ENCODE peak calls at places on chromosomes 3 and 15, in four cellular contexts. O, B, L and K are unnamed samples.
A peak's percentile ranks its signal among the peaks of the same experiment; 100 is the strongest.

GRCh38 chr3:146544013-146544928 is at the start of gene PLSCR1:
- DNase-seq in O (peak; percentile 96), L (peak; percentile 93), B (peak; percentile 65), K (peak; percentile 53)

GRCh38 chr3:69422751-69423150 is 36.9 kb upstream of the FRMD4B start:
- DNase-seq in L (no peak), O (peak; percentile 23), B (no peak), K (no peak)

GRCh38 chr3:24303057-24303754 is 191.4 kb downstream of the THRB start:
- DNase-seq in O (no peak), L (no peak), B (no peak), K (no peak)

GRCh38 chr3:153338487-153338886 is 176.5 kb downstream of the RAP2B start:
- DNase-seq in L (no peak), O (peak; percentile 30), B (no peak), K (no peak)

GRCh38 chr3:161560006-161560637 is 63.5 kb downstream of the OTOL1 start:
- DNase-seq in B (peak; percentile 41), O (peak; percentile 53), L (no peak), K (no peak)

GRCh38 chr3:184230081-184230602 is 757 bp downstream of the VWA5B2 start:
- DNase-seq in L (no peak), O (peak; percentile 27), B (peak; percentile 59), K (no peak)

GRCh38 chr3:48962939-48963338 is 27.1 kb upstream of the P4HTM start:
- DNase-seq in L (no peak), O (no peak), B (no peak), K (no peak)

GRCh38 chr3:140510303-140510861 is 167.5 kb upstream of the TRIM42 start:
- DNase-seq in B (no peak), L (no peak), O (no peak), K (no peak)

GRCh38 chr3:187642861-187643260 is 27.3 kb downstream of the SST start:
- DNase-seq in B (no peak), O (no peak), L (no peak), K (no peak)

GRCh38 chr3:57281710-57282109 is 10.8 kb downstream of the ASB14 start:
- DNase-seq in O (no peak), B (no peak), L (no peak), K (no peak)

GRCh38 chr15:84973492-84974460 is 7.9 kb upstream of the PDE8A start:
- DNase-seq in B (no peak), L (no peak), O (no peak), K (no peak)

GRCh38 chr3:138921316-138922292 is 25.3 kb downstream of the FOXL2 start:
- DNase-seq in L (no peak), O (peak; percentile 91), B (no peak), K (no peak)

GRCh38 chr3:97510795-97511194 is 253.8 kb upstream of the ARL6 start:
- DNase-seq in L (no peak), O (no peak), B (no peak), K (no peak)

GRCh38 chr15:90266485-90266884 is 1.0 kb downstream of the NGRN start:
- DNase-seq in O (no peak), B (no peak), L (no peak), K (no peak)

GRCh38 chr3:73215286-73215685 is 153.8 kb downstream of the EBLN2 start:
- DNase-seq in L (no peak), O (peak; percentile 60), B (no peak), K (no peak)

GRCh38 chr15:61613729-61614128 is 384.6 kb upstream of the RORA start:
- DNase-seq in B (no peak), O (no peak), L (no peak), K (no peak)

GRCh38 chr3:155560594-155560993 is 184.3 kb downstream of the PLCH1 start:
- DNase-seq in L (no peak), O (peak; percentile 16), B (no peak), K (no peak)

GRCh38 chr3:139355502-139355901 is 11.7 kb downstream of the MRPS22 start:
- DNase-seq in O (peak; percentile 60), L (no peak), B (no peak), K (no peak)

GRCh38 chr15:31238369-31238768 is 88.3 kb upstream of the KLF13 start:
- DNase-seq in L (no peak), O (no peak), B (no peak), K (no peak)

GRCh38 chr3:35505181-35505580 is 134.1 kb upstream of the ARPP21 start:
- DNase-seq in L (no peak), B (peak; percentile 11), O (no peak), K (no peak)

GRCh38 chr3:183360971-183361624 is 67.3 kb downstream of the MCF2L2 start:
- DNase-seq in O (no peak), B (no peak), L (no peak), K (no peak)

GRCh38 chr15:82263350-82263749 is 732 bp downstream of the SAXO2 start:
- DNase-seq in B (no peak), O (no peak), L (no peak), K (no peak)